ENCODE peak calls at places on chromosomes 4 and X, in eight cellular contexts. One of them, this sample, is unnamed. For H3K4me1, the result is how much of the 10 kb centered on the place peaks cover.

GRCh38 chr4:74087481-74087880 is 11.5 kb downstream of the CXCL2 start:
- DNase-seq in heart right ventricle: no peak
- DNase-seq in astrocyte: no peak
- DNase-seq in H9: no peak
- DNase-seq in tibial nerve: no peak
- DNase-seq in MM.1S: no peak
- DNase-seq in uterus: no peak
- DNase-seq in heart left ventricle: no peak
- DNase-seq in this sample: no peak

GRCh38 chr4:84870398-84871163 is 95.9 kb downstream of the WDFY3 start:
- DNase-seq in heart right ventricle: no peak
- DNase-seq in astrocyte: peak
- DNase-seq in H9: peak
- DNase-seq in tibial nerve: no peak
- DNase-seq in MM.1S: no peak
- DNase-seq in uterus: no peak
- DNase-seq in heart left ventricle: no peak
- DNase-seq in this sample: no peak

GRCh38 chr4:56276547-56276946 is 110.7 kb downstream of the AASDH start:
- DNase-seq in heart right ventricle: no peak
- DNase-seq in astrocyte: no peak
- DNase-seq in H9: no peak
- DNase-seq in tibial nerve: no peak
- DNase-seq in MM.1S: no peak
- DNase-seq in uterus: no peak
- DNase-seq in heart left ventricle: no peak
- DNase-seq in this sample: no peak

GRCh38 chr4:140367738-140368137 is 5.7 kb upstream of the SCOC start:
- DNase-seq in heart right ventricle: no peak
- DNase-seq in astrocyte: peak
- DNase-seq in H9: no peak
- DNase-seq in tibial nerve: no peak
- DNase-seq in MM.1S: no peak
- DNase-seq in uterus: no peak
- DNase-seq in heart left ventricle: no peak
- DNase-seq in this sample: no peak

GRCh38 chr4:140877781-140878180 is 121.6 kb upstream of the TBC1D9 start:
- DNase-seq in heart right ventricle: no peak
- DNase-seq in astrocyte: peak
- DNase-seq in H9: no peak
- DNase-seq in tibial nerve: no peak
- DNase-seq in MM.1S: no peak
- DNase-seq in uterus: no peak
- DNase-seq in heart left ventricle: no peak
- DNase-seq in this sample: no peak

GRCh38 chr4:95839891-95840290 is at the start of gene PDHA2:
- DNase-seq in heart right ventricle: no peak
- DNase-seq in astrocyte: no peak
- DNase-seq in H9: peak
- DNase-seq in tibial nerve: no peak
- DNase-seq in MM.1S: no peak
- DNase-seq in uterus: no peak
- DNase-seq in heart left ventricle: peak
- DNase-seq in this sample: no peak

GRCh38 chrX:39242187-39242586 is 440.9 kb downstream of the MID1IP1 start:
- DNase-seq in heart right ventricle: peak
- DNase-seq in astrocyte: peak
- DNase-seq in H9: peak
- DNase-seq in tibial nerve: no peak
- DNase-seq in MM.1S: peak
- DNase-seq in uterus: no peak
- DNase-seq in heart left ventricle: no peak
- DNase-seq in this sample: peak

GRCh38 chrX:115023139-115023538 is 5.7 kb upstream of the IL13RA2 start:
- DNase-seq in heart right ventricle: no peak
- DNase-seq in astrocyte: peak
- DNase-seq in H9: no peak
- DNase-seq in tibial nerve: no peak
- DNase-seq in MM.1S: no peak
- DNase-seq in uterus: no peak
- DNase-seq in heart left ventricle: no peak
- DNase-seq in this sample: no peak

GRCh38 chr4:151896880-151897279 is 136.1 kb upstream of the GATB start:
- DNase-seq in heart right ventricle: no peak
- DNase-seq in astrocyte: no peak
- DNase-seq in H9: no peak
- DNase-seq in tibial nerve: no peak
- DNase-seq in MM.1S: no peak
- DNase-seq in uterus: no peak
- DNase-seq in heart left ventricle: no peak
- DNase-seq in this sample: no peak

GRCh38 chr4:181176306-181176705 is 1066.9 kb upstream of the TENM3 start:
- DNase-seq in heart right ventricle: no peak
- DNase-seq in astrocyte: peak
- DNase-seq in H9: no peak
- DNase-seq in tibial nerve: no peak
- DNase-seq in MM.1S: no peak
- DNase-seq in uterus: no peak
- DNase-seq in heart left ventricle: no peak
- DNase-seq in this sample: no peak

GRCh38 chr4:141283563-141283962 is 62.9 kb downstream of the ZNF330 start:
- DNase-seq in heart right ventricle: no peak
- DNase-seq in astrocyte: no peak
- DNase-seq in H9: no peak
- DNase-seq in tibial nerve: no peak
- DNase-seq in MM.1S: no peak
- DNase-seq in uterus: no peak
- DNase-seq in heart left ventricle: no peak
- DNase-seq in this sample: no peak

GRCh38 chrX:51336584-51336983 is 4.0 kb downstream of the NUDT10 start:
- DNase-seq in heart right ventricle: peak
- DNase-seq in astrocyte: peak
- DNase-seq in H9: peak
- DNase-seq in tibial nerve: no peak
- DNase-seq in MM.1S: peak
- DNase-seq in uterus: peak
- DNase-seq in heart left ventricle: no peak
- DNase-seq in this sample: peak

GRCh38 chrX:153969904-153970397 is 1.7 kb downstream of the HCFC1 start:
- DNase-seq in heart right ventricle: no peak
- DNase-seq in astrocyte: peak
- DNase-seq in H9: no peak
- DNase-seq in tibial nerve: no peak
- DNase-seq in MM.1S: no peak
- DNase-seq in uterus: no peak
- DNase-seq in heart left ventricle: no peak
- DNase-seq in this sample: no peak

GRCh38 chr4:110953898-110954297 is 331.0 kb upstream of the PITX2 start:
- DNase-seq in heart right ventricle: no peak
- DNase-seq in astrocyte: no peak
- DNase-seq in H9: no peak
- DNase-seq in tibial nerve: no peak
- DNase-seq in MM.1S: no peak
- DNase-seq in uterus: no peak
- DNase-seq in heart left ventricle: no peak
- DNase-seq in this sample: no peak

GRCh38 chrX:2521092-2521926 is 20.5 kb upstream of the DHRSX start:
- DNase-seq in heart right ventricle: peak
- DNase-seq in astrocyte: no peak
- DNase-seq in H9: no peak
- DNase-seq in tibial nerve: no peak
- DNase-seq in MM.1S: no peak
- DNase-seq in uterus: no peak
- DNase-seq in heart left ventricle: peak
- DNase-seq in this sample: peak

GRCh38 chr4:1362046-1362445 is 15.0 kb downstream of the UVSSA start:
- DNase-seq in heart right ventricle: no peak
- DNase-seq in astrocyte: no peak
- DNase-seq in H9: no peak
- DNase-seq in tibial nerve: no peak
- DNase-seq in MM.1S: no peak
- DNase-seq in uterus: no peak
- DNase-seq in heart left ventricle: no peak
- DNase-seq in this sample: no peak

GRCh38 chr4:76623217-76624060 is 188.4 kb downstream of the SHROOM3 start:
- DNase-seq in heart right ventricle: no peak
- DNase-seq in astrocyte: no peak
- DNase-seq in H9: no peak
- DNase-seq in tibial nerve: no peak
- DNase-seq in MM.1S: no peak
- DNase-seq in uterus: no peak
- DNase-seq in heart left ventricle: no peak
- DNase-seq in this sample: no peak

GRCh38 chr4:76626686-76627465 is 191.8 kb downstream of the SHROOM3 start:
- DNase-seq in heart right ventricle: no peak
- DNase-seq in astrocyte: no peak
- DNase-seq in H9: no peak
- DNase-seq in tibial nerve: no peak
- DNase-seq in MM.1S: no peak
- DNase-seq in uterus: no peak
- DNase-seq in heart left ventricle: no peak
- DNase-seq in this sample: peak

GRCh38 chr4:76624271-76624681 is 189.2 kb downstream of the SHROOM3 start:
- DNase-seq in heart right ventricle: peak
- DNase-seq in astrocyte: peak
- DNase-seq in H9: peak
- DNase-seq in tibial nerve: peak
- DNase-seq in MM.1S: no peak
- DNase-seq in uterus: peak
- DNase-seq in heart left ventricle: peak
- DNase-seq in this sample: peak

GRCh38 chr4:76622717-76623116 is 187.7 kb downstream of the SHROOM3 start:
- DNase-seq in heart right ventricle: no peak
- DNase-seq in astrocyte: no peak
- DNase-seq in H9: no peak
- DNase-seq in tibial nerve: no peak
- DNase-seq in MM.1S: no peak
- DNase-seq in uterus: no peak
- DNase-seq in heart left ventricle: no peak
- DNase-seq in this sample: no peak

GRCh38 chr4:76625316-76625715 is 190.3 kb downstream of the SHROOM3 start:
- DNase-seq in heart right ventricle: no peak
- DNase-seq in astrocyte: no peak
- DNase-seq in H9: no peak
- DNase-seq in tibial nerve: no peak
- DNase-seq in MM.1S: no peak
- DNase-seq in uterus: no peak
- DNase-seq in heart left ventricle: no peak
- DNase-seq in this sample: no peak
- H3K27ac ChIP-seq in heart right ventricle: peak
- H3K27ac ChIP-seq in astrocyte: peak
- H3K27ac ChIP-seq in H9: no peak
- H3K27ac ChIP-seq in tibial nerve: peak
- H3K27ac ChIP-seq in MM.1S: no peak
- H3K27ac ChIP-seq in uterus: peak
- H3K27ac ChIP-seq in heart left ventricle: peak
- H3K27ac ChIP-seq in this sample: no peak

GRCh38 chr4:87030606-87031441 is 96.0 kb downstream of the AFF1 start:
- DNase-seq in heart right ventricle: no peak
- DNase-seq in astrocyte: peak
- DNase-seq in H9: no peak
- DNase-seq in tibial nerve: no peak
- DNase-seq in MM.1S: no peak
- DNase-seq in uterus: peak
- DNase-seq in heart left ventricle: no peak
- DNase-seq in this sample: peak
- H3K4me1 ChIP-seq in heart right ventricle: half or more
- H3K4me1 ChIP-seq in astrocyte: under half
- H3K4me1 ChIP-seq in H9: under half
- H3K4me1 ChIP-seq in tibial nerve: half or more
- H3K4me1 ChIP-seq in MM.1S: under half
- H3K4me1 ChIP-seq in uterus: under half
- H3K4me1 ChIP-seq in heart left ventricle: half or more
- H3K4me1 ChIP-seq in this sample: half or more

GRCh38 chrX:150408007-150408406 is 44.9 kb downstream of the MAMLD1 start:
- DNase-seq in heart right ventricle: no peak
- DNase-seq in astrocyte: no peak
- DNase-seq in H9: no peak
- DNase-seq in tibial nerve: no peak
- DNase-seq in MM.1S: no peak
- DNase-seq in uterus: no peak
- DNase-seq in heart left ventricle: no peak
- DNase-seq in this sample: no peak

GRCh38 chrX:150405006-150405405 is 41.9 kb downstream of the MAMLD1 start:
- DNase-seq in heart right ventricle: no peak
- DNase-seq in astrocyte: peak
- DNase-seq in H9: no peak
- DNase-seq in tibial nerve: no peak
- DNase-seq in MM.1S: no peak
- DNase-seq in uterus: no peak
- DNase-seq in heart left ventricle: no peak
- DNase-seq in this sample: no peak

GRCh38 chrX:150408561-150408960 is 45.4 kb downstream of the MAMLD1 start:
- DNase-seq in heart right ventricle: no peak
- DNase-seq in astrocyte: no peak
- DNase-seq in H9: no peak
- DNase-seq in tibial nerve: no peak
- DNase-seq in MM.1S: no peak
- DNase-seq in uterus: peak
- DNase-seq in heart left ventricle: no peak
- DNase-seq in this sample: no peak

GRCh38 chrX:150406559-150406958 is 43.4 kb downstream of the MAMLD1 start:
- DNase-seq in heart right ventricle: no peak
- DNase-seq in astrocyte: peak
- DNase-seq in H9: no peak
- DNase-seq in tibial nerve: no peak
- DNase-seq in MM.1S: no peak
- DNase-seq in uterus: no peak
- DNase-seq in heart left ventricle: no peak
- DNase-seq in this sample: no peak

GRCh38 chrX:150405576-150405975 is 42.5 kb downstream of the MAMLD1 start:
- DNase-seq in heart right ventricle: no peak
- DNase-seq in astrocyte: no peak
- DNase-seq in H9: no peak
- DNase-seq in tibial nerve: no peak
- DNase-seq in MM.1S: no peak
- DNase-seq in uterus: peak
- DNase-seq in heart left ventricle: no peak
- DNase-seq in this sample: peak
- TF ChIP-seq CTCF in heart right ventricle: no peak
- TF ChIP-seq CTCF in astrocyte: no peak
- TF ChIP-seq CTCF in H9: peak
- TF ChIP-seq CTCF in tibial nerve: no peak
- TF ChIP-seq CTCF in MM.1S: no peak
- TF ChIP-seq CTCF in uterus: no peak
- TF ChIP-seq CTCF in heart left ventricle: no peak
- TF ChIP-seq CTCF in this sample: peak

GRCh38 chr4:98993419-98994071 is 2.0 kb upstream of the METAP1 start:
- DNase-seq in heart right ventricle: no peak
- DNase-seq in astrocyte: no peak
- DNase-seq in H9: no peak
- DNase-seq in tibial nerve: no peak
- DNase-seq in MM.1S: no peak
- DNase-seq in uterus: no peak
- DNase-seq in heart left ventricle: peak
- DNase-seq in this sample: no peak

DNA sequence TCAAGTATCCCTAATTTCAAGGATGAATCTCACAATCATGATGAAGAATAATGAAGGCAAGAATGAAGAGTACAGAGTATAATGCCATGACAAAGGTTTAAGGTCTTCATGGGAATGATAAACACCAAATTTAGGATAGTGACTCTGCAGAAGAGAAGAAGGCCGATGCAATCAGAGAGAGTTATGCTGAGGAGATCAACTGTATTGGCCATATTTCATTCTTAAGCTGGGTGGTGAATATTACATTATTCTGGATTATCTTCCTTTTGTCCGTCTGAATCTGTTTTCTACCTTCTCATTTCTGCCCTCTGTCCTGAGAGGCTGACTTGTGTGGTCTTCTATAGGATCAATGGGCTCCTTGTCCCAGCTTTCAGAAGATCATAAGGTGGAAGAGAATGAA is 7.8 kb upstream of the METAP1 start:
- DNase-seq in heart right ventricle: no peak
- DNase-seq in astrocyte: no peak
- DNase-seq in H9: no peak
- DNase-seq in tibial nerve: no peak
- DNase-seq in MM.1S: no peak
- DNase-seq in uterus: no peak
- DNase-seq in heart left ventricle: no peak
- DNase-seq in this sample: no peak
- H3K27ac ChIP-seq in heart right ventricle: no peak
- H3K27ac ChIP-seq in astrocyte: no peak
- H3K27ac ChIP-seq in H9: no peak
- H3K27ac ChIP-seq in tibial nerve: no peak
- H3K27ac ChIP-seq in MM.1S: no peak
- H3K27ac ChIP-seq in uterus: no peak
- H3K27ac ChIP-seq in heart left ventricle: no peak
- H3K27ac ChIP-seq in this sample: no peak

This sample was measured in cardiac muscle cell.